ENCODE peak calls at places on chromosomes 4 and X, in five cellular contexts. One of them, this sample, is unnamed.

GRCh38 chr4:53767503-53767902 is 176.2 kb upstream of the LNX1 start:
- DNase-seq in mesothelial cell of epicardium: no peak
- DNase-seq in ascending aorta: no peak
- DNase-seq in pancreas: no peak
- DNase-seq in tibial nerve: no peak
- DNase-seq in this sample: no peak

GRCh38 chr4:127304356-127304755 is 328.4 kb upstream of the INTU start:
- DNase-seq in mesothelial cell of epicardium: no peak
- DNase-seq in ascending aorta: no peak
- DNase-seq in pancreas: no peak
- DNase-seq in tibial nerve: no peak
- DNase-seq in this sample: no peak

GRCh38 chrX:68287419-68287818 is 145.9 kb downstream of the OPHN1 start:
- DNase-seq in mesothelial cell of epicardium: no peak
- DNase-seq in ascending aorta: no peak
- DNase-seq in pancreas: no peak
- DNase-seq in tibial nerve: no peak
- DNase-seq in this sample: no peak

GRCh38 chr4:53854991-53855885 is 209.2 kb downstream of the CHIC2 start:
- DNase-seq in mesothelial cell of epicardium: no peak
- DNase-seq in ascending aorta: no peak
- DNase-seq in pancreas: no peak
- DNase-seq in tibial nerve: no peak
- DNase-seq in this sample: no peak

GRCh38 chrX:10482262-10482661 is 138.1 kb downstream of the MID1 start:
- DNase-seq in mesothelial cell of epicardium: no peak
- DNase-seq in ascending aorta: no peak
- DNase-seq in pancreas: no peak
- DNase-seq in tibial nerve: peak
- DNase-seq in this sample: no peak

GRCh38 chrX:39972340-39972739 is 125.4 kb downstream of the BCOR start:
- DNase-seq in mesothelial cell of epicardium: no peak
- DNase-seq in ascending aorta: no peak
- DNase-seq in pancreas: no peak
- DNase-seq in tibial nerve: no peak
- DNase-seq in this sample: no peak

GRCh38 chrX:72713130-72713529 is 976 bp downstream of the PHKA1 start:
- DNase-seq in mesothelial cell of epicardium: no peak
- DNase-seq in ascending aorta: no peak
- DNase-seq in pancreas: no peak
- DNase-seq in tibial nerve: no peak
- DNase-seq in this sample: no peak

GRCh38 chr4:184838249-184839074 is 12.7 kb upstream of the ACSL1 start:
- DNase-seq in mesothelial cell of epicardium: no peak
- DNase-seq in ascending aorta: no peak
- DNase-seq in pancreas: no peak
- DNase-seq in tibial nerve: no peak
- DNase-seq in this sample: no peak

GRCh38 chr4:77220841-77221613 is 64.0 kb downstream of the CCNG2 start:
- DNase-seq in mesothelial cell of epicardium: no peak
- DNase-seq in ascending aorta: peak
- DNase-seq in pancreas: no peak
- DNase-seq in tibial nerve: no peak
- DNase-seq in this sample: no peak

GRCh38 chr4:108146819-108147218 is 21.9 kb downstream of the LEF1 start:
- DNase-seq in mesothelial cell of epicardium: no peak
- DNase-seq in ascending aorta: no peak
- DNase-seq in pancreas: no peak
- DNase-seq in tibial nerve: no peak
- DNase-seq in this sample: no peak

GRCh38 chr4:7650606-7651400 is 216.1 kb upstream of the PSAPL1 start:
- DNase-seq in mesothelial cell of epicardium: no peak
- DNase-seq in ascending aorta: no peak
- DNase-seq in pancreas: no peak
- DNase-seq in tibial nerve: no peak
- DNase-seq in this sample: peak

GRCh38 chrX:69031971-69032391 is 133.3 kb downstream of the PJA1 start:
- DNase-seq in mesothelial cell of epicardium: no peak
- DNase-seq in ascending aorta: peak
- DNase-seq in pancreas: no peak
- DNase-seq in tibial nerve: no peak
- DNase-seq in this sample: no peak

GRCh38 chr4:156538210-156538609 is 433.4 kb downstream of the PDGFC start:
- DNase-seq in mesothelial cell of epicardium: no peak
- DNase-seq in ascending aorta: no peak
- DNase-seq in pancreas: no peak
- DNase-seq in tibial nerve: no peak
- DNase-seq in this sample: no peak

GRCh38 chr4:136741468-136741867 is 790.8 kb downstream of the PCDH18 start:
- DNase-seq in mesothelial cell of epicardium: no peak
- DNase-seq in ascending aorta: no peak
- DNase-seq in pancreas: no peak
- DNase-seq in tibial nerve: no peak
- DNase-seq in this sample: no peak

GRCh38 chrX:46588263-46588662 is 14.7 kb downstream of the CHST7 start:
- DNase-seq in mesothelial cell of epicardium: no peak
- DNase-seq in ascending aorta: peak
- DNase-seq in pancreas: no peak
- DNase-seq in tibial nerve: peak
- DNase-seq in this sample: no peak

GRCh38 chr4:39770005-39770404 is 72.1 kb downstream of the UBE2K start:
- DNase-seq in mesothelial cell of epicardium: no peak
- DNase-seq in ascending aorta: no peak
- DNase-seq in pancreas: no peak
- DNase-seq in tibial nerve: no peak
- DNase-seq in this sample: no peak

GRCh38 chrX:79630033-79631009 is 263.2 kb upstream of the ITM2A start:
- DNase-seq in mesothelial cell of epicardium: no peak
- DNase-seq in ascending aorta: no peak
- DNase-seq in pancreas: no peak
- DNase-seq in tibial nerve: no peak
- DNase-seq in this sample: no peak

GRCh38 chr4:181202249-181202648 is 1041.0 kb upstream of the TENM3 start:
- DNase-seq in mesothelial cell of epicardium: no peak
- DNase-seq in ascending aorta: no peak
- DNase-seq in pancreas: no peak
- DNase-seq in tibial nerve: no peak
- DNase-seq in this sample: no peak

GRCh38 chr4:172706000-172706399 is 462.6 kb upstream of the GALNT7 start:
- DNase-seq in mesothelial cell of epicardium: no peak
- DNase-seq in ascending aorta: no peak
- DNase-seq in pancreas: no peak
- DNase-seq in tibial nerve: no peak
- DNase-seq in this sample: no peak

GRCh38 chrX:119477812-119478232 is 9.6 kb downstream of the SLC25A5 start:
- DNase-seq in mesothelial cell of epicardium: no peak
- DNase-seq in ascending aorta: peak
- DNase-seq in pancreas: peak
- DNase-seq in tibial nerve: peak
- DNase-seq in this sample: no peak

GRCh38 chr4:121654738-121655137 is 42.0 kb downstream of the ANXA5 start:
- DNase-seq in mesothelial cell of epicardium: no peak
- DNase-seq in ascending aorta: no peak
- DNase-seq in pancreas: no peak
- DNase-seq in tibial nerve: no peak
- DNase-seq in this sample: no peak

GRCh38 chr4:8644461-8644891 is 51.9 kb downstream of the CPZ start:
- DNase-seq in mesothelial cell of epicardium: peak
- DNase-seq in ascending aorta: peak
- DNase-seq in pancreas: no peak
- DNase-seq in tibial nerve: no peak
- DNase-seq in this sample: no peak

GRCh38 chrX:8823698-8824097 is 22.5 kb upstream of the FAM9A start:
- DNase-seq in mesothelial cell of epicardium: no peak
- DNase-seq in ascending aorta: no peak
- DNase-seq in pancreas: no peak
- DNase-seq in tibial nerve: no peak
- DNase-seq in this sample: no peak

GRCh38 chrX:8815460-8816065 is 14.4 kb upstream of the FAM9A start:
- DNase-seq in mesothelial cell of epicardium: no peak
- DNase-seq in ascending aorta: no peak
- DNase-seq in pancreas: no peak
- DNase-seq in tibial nerve: no peak
- DNase-seq in this sample: peak

DNA sequence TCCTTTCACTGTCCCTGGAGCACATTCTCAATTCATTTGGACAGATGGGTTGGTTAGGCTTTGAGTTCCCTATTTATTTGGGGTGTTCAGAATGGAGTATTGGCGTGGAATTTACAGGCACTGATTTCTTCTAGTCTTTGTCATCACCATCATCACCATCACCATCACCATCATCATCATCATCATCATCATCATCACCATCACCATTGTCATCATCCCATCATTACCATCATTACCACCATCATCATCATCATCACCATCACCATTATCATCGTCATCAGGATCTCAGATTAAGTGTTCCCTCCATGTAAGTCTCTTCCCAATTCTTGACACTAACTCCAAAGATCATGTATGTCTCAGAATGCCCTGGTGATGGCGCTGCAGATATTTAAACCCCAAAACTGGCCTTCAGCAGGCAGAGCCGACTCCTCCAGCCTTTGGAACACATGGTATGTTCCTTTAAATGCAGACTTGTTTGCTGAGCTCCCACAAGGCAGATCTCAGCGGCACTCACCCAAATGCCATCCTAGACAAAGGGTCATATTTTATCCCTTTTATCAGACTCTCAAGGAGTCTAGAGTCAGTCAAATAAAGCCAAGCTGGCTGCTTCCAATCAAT is 19.8 kb upstream of the FAM9A start:
- DNase-seq in mesothelial cell of epicardium: no peak
- DNase-seq in ascending aorta: no peak
- DNase-seq in pancreas: no peak
- DNase-seq in tibial nerve: no peak
- DNase-seq in this sample: peak
- TF ChIP-seq CTCF in mesothelial cell of epicardium: no peak
- TF ChIP-seq CTCF in ascending aorta: no peak
- TF ChIP-seq CTCF in pancreas: no peak
- TF ChIP-seq CTCF in tibial nerve: no peak
- TF ChIP-seq CTCF in this sample: no peak

DNA sequence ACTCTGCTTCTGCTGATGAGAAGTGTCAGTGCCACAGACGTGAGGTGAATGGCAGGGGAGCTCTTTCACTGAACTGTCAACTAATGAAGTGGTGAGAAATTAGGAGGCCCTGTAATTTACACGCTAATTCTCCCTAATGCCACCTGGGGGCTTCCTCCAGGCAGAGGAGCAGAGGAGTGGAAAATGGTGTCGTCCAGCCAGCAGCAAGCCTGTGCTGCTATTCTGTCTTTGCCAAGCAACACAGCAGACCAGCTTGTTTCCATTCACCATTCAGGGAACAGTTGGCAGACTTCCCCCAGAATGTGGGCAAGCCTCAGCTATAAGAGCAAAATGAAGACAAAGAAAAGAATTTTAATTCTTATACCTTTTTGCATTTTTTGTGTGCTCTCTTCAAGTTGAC is 245.2 kb upstream of the TET2 start:
- DNase-seq in mesothelial cell of epicardium: no peak
- DNase-seq in ascending aorta: no peak
- DNase-seq in pancreas: no peak
- DNase-seq in tibial nerve: no peak
- DNase-seq in this sample: no peak
- TF ChIP-seq CTCF in mesothelial cell of epicardium: no peak
- TF ChIP-seq CTCF in ascending aorta: no peak
- TF ChIP-seq CTCF in pancreas: no peak
- TF ChIP-seq CTCF in tibial nerve: no peak
- TF ChIP-seq CTCF in this sample: no peak

GRCh38 chrX:20253232-20253543 is 13.5 kb downstream of the RPS6KA3 start:
- DNase-seq in mesothelial cell of epicardium: no peak
- DNase-seq in ascending aorta: no peak
- DNase-seq in pancreas: no peak
- DNase-seq in tibial nerve: no peak
- DNase-seq in this sample: no peak

GRCh38 chrX:20248592-20249192 is 18.0 kb downstream of the RPS6KA3 start:
- DNase-seq in mesothelial cell of epicardium: no peak
- DNase-seq in ascending aorta: no peak
- DNase-seq in pancreas: no peak
- DNase-seq in tibial nerve: no peak
- DNase-seq in this sample: no peak

GRCh38 chrX:20254712-20255299 is 11.9 kb downstream of the RPS6KA3 start:
- DNase-seq in mesothelial cell of epicardium: no peak
- DNase-seq in ascending aorta: no peak
- DNase-seq in pancreas: no peak
- DNase-seq in tibial nerve: no peak
- DNase-seq in this sample: no peak

GRCh38 chrX:20252392-20253231 is 14.1 kb downstream of the RPS6KA3 start:
- DNase-seq in mesothelial cell of epicardium: no peak
- DNase-seq in ascending aorta: peak
- DNase-seq in pancreas: peak
- DNase-seq in tibial nerve: no peak
- DNase-seq in this sample: peak
- TF ChIP-seq CTCF in mesothelial cell of epicardium: peak
- TF ChIP-seq CTCF in ascending aorta: peak
- TF ChIP-seq CTCF in pancreas: peak
- TF ChIP-seq CTCF in tibial nerve: peak
- TF ChIP-seq CTCF in this sample: peak

DNA sequence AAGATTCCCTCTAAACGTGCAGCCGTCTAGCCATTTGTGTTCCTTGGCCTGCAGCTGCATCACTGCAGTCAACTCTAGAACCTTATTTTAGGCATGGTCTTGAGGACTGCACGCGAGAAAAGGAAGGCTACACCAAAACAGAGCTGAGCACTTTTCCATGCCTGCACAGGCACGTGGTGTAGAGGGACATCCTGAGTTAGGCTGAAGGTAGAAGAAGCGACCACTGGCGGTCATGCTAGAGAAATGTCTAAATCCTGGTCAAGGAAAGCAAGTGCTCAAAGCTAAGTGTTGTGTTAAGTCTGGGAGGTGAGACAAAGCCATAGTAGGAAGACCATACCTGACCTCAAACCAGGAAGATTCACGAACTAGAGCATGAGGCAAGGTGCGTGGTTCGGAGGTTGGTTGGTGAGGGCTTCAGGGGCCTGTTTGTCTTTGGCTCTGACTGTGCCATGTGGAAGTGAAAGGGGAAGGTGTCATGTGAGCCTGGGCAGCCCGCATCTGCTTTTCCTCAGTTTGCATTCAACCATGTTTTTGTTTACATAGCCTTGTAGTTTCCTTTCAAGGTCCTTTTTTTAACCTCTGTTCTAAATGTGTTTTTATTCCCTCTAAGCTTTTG is 203.8 kb downstream of the AASDH start:
- DNase-seq in mesothelial cell of epicardium: no peak
- DNase-seq in ascending aorta: no peak
- DNase-seq in pancreas: no peak
- DNase-seq in tibial nerve: no peak
- DNase-seq in this sample: no peak
- TF ChIP-seq CTCF in mesothelial cell of epicardium: no peak
- TF ChIP-seq CTCF in ascending aorta: no peak
- TF ChIP-seq CTCF in pancreas: no peak
- TF ChIP-seq CTCF in tibial nerve: no peak
- TF ChIP-seq CTCF in this sample: no peak

DNA sequence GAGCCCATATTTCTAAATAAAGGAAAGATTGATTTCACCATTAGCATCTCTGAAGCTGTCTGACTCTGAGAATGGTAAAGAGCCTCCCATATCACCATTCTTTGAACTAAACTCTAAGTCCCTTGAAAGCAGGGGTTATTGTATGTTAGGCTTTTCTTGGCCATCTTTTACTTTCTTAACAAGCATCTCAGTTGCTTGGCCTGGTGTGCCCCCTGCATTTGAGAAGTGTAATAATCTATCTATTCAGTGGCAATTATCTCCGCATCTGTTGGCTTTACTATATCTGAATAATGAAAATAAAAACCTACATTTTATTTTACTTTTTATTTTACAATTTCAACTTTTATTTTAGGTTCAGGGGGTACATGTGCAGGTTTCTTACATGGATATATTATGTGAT is 128.3 kb upstream of the ARMCX2 start:
- DNase-seq in mesothelial cell of epicardium: no peak
- DNase-seq in ascending aorta: no peak
- DNase-seq in pancreas: no peak
- DNase-seq in tibial nerve: no peak
- DNase-seq in this sample: no peak
- TF ChIP-seq CTCF in mesothelial cell of epicardium: no peak
- TF ChIP-seq CTCF in ascending aorta: no peak
- TF ChIP-seq CTCF in pancreas: no peak
- TF ChIP-seq CTCF in tibial nerve: no peak
- TF ChIP-seq CTCF in this sample: no peak

This sample was measured in endothelial cell.